ENCODE peak calls at places on chromosomes 1 and 21, in four cellular contexts. Z, J, W and F are unnamed samples.

GRCh38 chr1:93681095-93681548 is 515 bp downstream of the BCAR3 start:
- DNase-seq in Z (no peak), J (no peak), W (no peak), F (no peak)

GRCh38 chr1:185732941-185733340 is 1.2 kb upstream of the HMCN1 start:
- DNase-seq in J (no peak), Z (no peak), W (no peak), F (no peak)

GRCh38 chr1:12287869-12288268 is 58.0 kb downstream of the VPS13D start:
- DNase-seq in W (no peak), Z (no peak), J (no peak), F (no peak)

GRCh38 chr1:921011-921837 is 2.5 kb upstream of the SAMD11 start:
- DNase-seq in Z (peak), J (peak), W (peak), F (no peak)

GRCh38 chr1:237891266-237891665 is 544 bp upstream of the ZP4 start:
- DNase-seq in W (no peak), J (no peak), Z (no peak), F (no peak)

GRCh38 chr1:107990606-107991005 is 25.6 kb upstream of the VAV3 start:
- DNase-seq in J (no peak), Z (no peak), W (no peak), F (no peak)

GRCh38 chr1:91803847-91804545 is 82.0 kb downstream of the TGFBR3 start:
- DNase-seq in W (peak), J (no peak), Z (no peak), F (peak)

GRCh38 chr1:42674214-42674613 is 8.0 kb upstream of the YBX1 start:
- DNase-seq in Z (no peak), W (no peak), J (no peak), F (no peak)

GRCh38 chr21:15839601-15840000 is 109.8 kb downstream of the USP25 start:
- DNase-seq in Z (no peak), W (no peak), J (no peak), F (no peak)

GRCh38 chr1:54952950-54953718 is 27.3 kb upstream of the TMEM61 start:
- DNase-seq in W (no peak), Z (no peak), J (no peak), F (no peak)

GRCh38 chr1:207849016-207849415 is 61.9 kb downstream of the CD34 start:
- DNase-seq in J (no peak), W (no peak), Z (no peak), F (no peak)

GRCh38 chr1:206706298-206706791 is 21.6 kb downstream of the MAPKAPK2 start:
- DNase-seq in J (peak), W (no peak), Z (peak), F (no peak)

GRCh38 chr1:169078163-169078883 is 28.2 kb upstream of the ATP1B1 start:
- DNase-seq in Z (no peak), J (no peak), W (no peak), F (no peak)

GRCh38 chr1:9655127-9655723 is 3.7 kb downstream of the PIK3CD start:
- DNase-seq in J (no peak), Z (no peak), W (peak), F (no peak)